ENCODE peak calls at places on chromosomes 5 and 9, in nine cellular contexts. T is neural crest cell; K is AG10803; M is A172; Q is activated CD4-positive, alpha-beta memory T cell treated with anti-CD3 and anti-CD28 coated beads, Interleukin-2, amount 10 ng/mL, durations not matched to agents 7 days and 5 days; G is thoracic aorta; D is tibial artery; A is MCF 10A; C is stimulated activated CD8-positive, alpha-beta memory T cell treated with anti-CD3 and anti-CD28 coated beads, Interleukin-12 subunit alpha, Interleukin-12 subunit beta, amount 100 ng/mL, for 1 hour. V is an unnamed sample.

GRCh38 chr9:136230365-136230764 is 15.2 kb downstream of the QSOX2 start:
- DNase-seq in T (no peak), K (no peak), M (no peak), Q (no peak), G (no peak), D (no peak), A (no peak), C (no peak), V (no peak)

GRCh38 chr9:72151099-72151498 is 1.9 kb downstream of the GDA start:
- DNase-seq in T (no peak), K (no peak), M (no peak), Q (no peak), G (no peak), D (no peak), A (no peak), C (no peak), V (no peak)

GRCh38 chr5:139808481-139809330 is 13.1 kb downstream of the PSD2 start:
- DNase-seq in T (peak; percentile 47), K (peak; percentile 15), M (peak; percentile 21), Q (peak; percentile 52), G (no peak), D (no peak), A (peak; percentile 58), C (no peak), V (peak; percentile 16)

GRCh38 chr5:86875539-86875938 is 257.8 kb downstream of the COX7C start:
- DNase-seq in T (no peak), K (no peak), M (no peak), Q (no peak), G (no peak), D (no peak), A (no peak), C (no peak), V (no peak)

GRCh38 chr5:10233505-10233904 is 16.2 kb downstream of the ATPSCKMT start:
- DNase-seq in T (peak; percentile 48), K (peak; percentile 90), M (peak; percentile 93), Q (no peak), G (no peak), D (no peak), A (peak; percentile 88), C (no peak), V (peak; percentile 91)

GRCh38 chr5:176469293-176469692 is 21.1 kb downstream of the FAF2 start:
- DNase-seq in T (no peak), K (peak; percentile 43), M (no peak), Q (no peak), G (no peak), D (no peak), A (peak; percentile 42), C (no peak), V (no peak)

GRCh38 chr5:136054133-136054996 is 25.6 kb downstream of the TGFBI start:
- DNase-seq in T (no peak), K (peak; percentile 91), M (no peak), Q (no peak), G (no peak), D (no peak), A (no peak), C (no peak), V (peak; percentile 93)

GRCh38 chr9:99090366-99091130 is 14.4 kb upstream of the TGFBR1 start:
- DNase-seq in T (no peak), K (peak; percentile 84), M (no peak), Q (no peak), G (no peak), D (no peak), A (no peak), C (no peak), V (peak; percentile 90)

GRCh38 chr5:170333161-170333909 is 35.8 kb upstream of the LCP2 start:
- DNase-seq in T (peak; percentile 7), K (no peak), M (peak; percentile 25), Q (peak; percentile 79), G (no peak), D (no peak), A (peak; percentile 34), C (peak; percentile 36), V (peak; percentile 44)

GRCh38 chr5:22708770-22709328 is 144.3 kb downstream of the CDH12 start:
- DNase-seq in T (peak; percentile 1), K (no peak), M (no peak), Q (no peak), G (no peak), D (no peak), A (no peak), C (no peak), V (no peak)

GRCh38 chr5:142215915-142216681 is 107.5 kb downstream of the NDFIP1 start:
- DNase-seq in T (no peak), K (peak; percentile 98), M (peak; percentile 99), Q (no peak), G (peak; percentile 48), D (peak; percentile 82), A (peak; percentile 99), C (no peak), V (peak; percentile 99)

GRCh38 chr5:10162468-10162867 is 87.2 kb downstream of the ATPSCKMT start:
- DNase-seq in T (no peak), K (no peak), M (no peak), Q (no peak), G (no peak), D (no peak), A (no peak), C (no peak), V (no peak)

GRCh38 chr5:54905942-54906537 is 79.4 kb downstream of the ESM1 start:
- DNase-seq in T (peak; percentile 70), K (peak; percentile 73), M (peak; percentile 64), Q (peak; percentile 80), G (no peak), D (peak; percentile 79), A (peak; percentile 69), C (peak; percentile 47), V (peak; percentile 75)

GRCh38 chr9:83681490-83681889 is 26.3 kb downstream of the UBQLN1 start:
- DNase-seq in T (no peak), K (no peak), M (no peak), Q (no peak), G (no peak), D (no peak), A (no peak), C (no peak), V (no peak)

GRCh38 chr9:76198336-76198735 is 195.9 kb downstream of the RFK start:
- DNase-seq in T (no peak), K (peak; percentile 54), M (no peak), Q (no peak), G (no peak), D (peak; percentile 39), A (peak; percentile 11), C (no peak), V (peak; percentile 41)